ENCODE peak calls at places on chromosomes 6 and 20, in four cellular contexts. Z, C, S and M are unnamed samples.

GRCh38 chr6:84061613-84062398 is 28.2 kb downstream of the MRAP2 start:
- DNase-seq in Z (no peak), C (no peak), S (no peak), M (no peak)

GRCh38 chr6:414447-414846 is 22.9 kb downstream of the IRF4 start:
- DNase-seq in Z (no peak), C (peak), S (no peak), M (no peak)

GRCh38 chr6:157987788-157988699 is 6.4 kb downstream of the SYNJ2 start:
- DNase-seq in Z (no peak), C (no peak), S (no peak), M (no peak)

GRCh38 chr20:41249371-41249770 is 68.2 kb downstream of the ZHX3 start:
- DNase-seq in Z (no peak), C (no peak), S (peak), M (no peak)

GRCh38 chr6:166192557-166192956 is 24.9 kb upstream of the TBXT start:
- DNase-seq in Z (no peak), C (no peak), S (no peak), M (no peak)

GRCh38 chr6:30678964-30679726 is 6.3 kb upstream of the DHX16 start:
- DNase-seq in Z (peak), C (no peak), S (peak), M (peak)

GRCh38 chr20:6583134-6583738 is 184.2 kb upstream of the BMP2 start:
- DNase-seq in Z (peak), C (no peak), S (peak), M (peak)

GRCh38 chr6:98477231-98477630 is 357.1 kb upstream of the POU3F2 start:
- DNase-seq in Z (no peak), C (no peak), S (no peak), M (no peak)

GRCh38 chr20:52972965-52973819 is 1.0 kb downstream of the TSHZ2 start:
- DNase-seq in Z (no peak), C (no peak), S (peak), M (no peak)

GRCh38 chr6:135144678-135145508 is 36.2 kb upstream of the MYB start:
- DNase-seq in Z (peak), C (no peak), S (peak), M (peak)

GRCh38 chr6:150435832-150436231 is 67.0 kb downstream of the IYD start:
- DNase-seq in Z (no peak), C (no peak), S (peak), M (no peak)

GRCh38 chr6:9638861-9639260 is 776.0 kb downstream of the TFAP2A start:
- DNase-seq in Z (no peak), C (no peak), S (no peak), M (no peak)

GRCh38 chr20:58690851-58691250 is 1.7 kb upstream of the NPEPL1 start:
- DNase-seq in Z (no peak), C (no peak), S (peak), M (no peak)

GRCh38 chr20:57514273-57514751 is 10.6 kb downstream of the CTCFL start:
- DNase-seq in Z (peak), C (no peak), S (peak), M (peak)

GRCh38 chr20:47905628-47906487 is 120.6 kb upstream of the SULF2 start:
- DNase-seq in Z (no peak), C (no peak), S (no peak), M (no peak)

GRCh38 chr20:5504061-5504739 is 187.4 kb upstream of the PROKR2 start:
- DNase-seq in Z (no peak), C (no peak), S (peak), M (no peak)

GRCh38 chr6:106530502-106530901 is 98.8 kb downstream of the RTN4IP1 start:
- DNase-seq in Z (no peak), C (no peak), S (peak), M (no peak)

GRCh38 chr6:123323419-123324329 is 313.1 kb downstream of the TRDN start:
- DNase-seq in Z (no peak), C (no peak), S (peak), M (no peak)

GRCh38 chr6:56804996-56805395 is 149.9 kb upstream of the BEND6 start:
- DNase-seq in Z (no peak), C (no peak), S (peak), M (no peak)

GRCh38 chr6:105135056-105135455 is 44.8 kb downstream of the POPDC3 start:
- DNase-seq in Z (peak), C (no peak), S (peak), M (no peak)

GRCh38 chr20:41340327-41341055 is at the start of gene LPIN3:
- DNase-seq in Z (peak), C (no peak), S (peak), M (no peak)

GRCh38 chr6:583116-583515 is 73.8 kb downstream of the HUS1B start:
- DNase-seq in Z (no peak), C (no peak), S (no peak), M (no peak)

GRCh38 chr20:12729326-12729725 is 279.4 kb upstream of the SPTLC3 start:
- DNase-seq in Z (no peak), C (no peak), S (no peak), M (no peak)

GRCh38 chr20:42572320-42573016 is 617.2 kb downstream of the PTPRT start:
- DNase-seq in Z (no peak), C (no peak), S (no peak), M (no peak)

GRCh38 chr20:12575352-12576095 is 433.2 kb upstream of the SPTLC3 start:
- DNase-seq in Z (no peak), C (no peak), S (no peak), M (no peak)

GRCh38 chr6:53979468-53980067 is 131.7 kb upstream of the MLIP start:
- DNase-seq in Z (peak), C (peak), S (peak), M (peak)

GRCh38 chr6:28981391-28981832 is 23.7 kb downstream of the ZNF311 start:
- DNase-seq in Z (peak), C (no peak), S (peak), M (peak)